ENCODE peak calls at places on chromosomes 5 and 9, in five cellular contexts. One of them, this sample, is unnamed.

GRCh38 chr9:126694206-126695081 is 80.7 kb downstream of the LMX1B start:
- DNase-seq in stimulated activated CD8-positive, alpha-beta memory T cell treated with anti-CD3 and anti-CD28 coated beads, Interleukin-4, amount 100 ng/mL, for 48 hours: no peak
- DNase-seq in HS-5: no peak
- DNase-seq in NAMALWA: no peak
- DNase-seq in LoVo: no peak
- DNase-seq in this sample: no peak

GRCh38 chr5:110644357-110644756 is 82.1 kb downstream of the TMEM232 start:
- DNase-seq in stimulated activated CD8-positive, alpha-beta memory T cell treated with anti-CD3 and anti-CD28 coated beads, Interleukin-4, amount 100 ng/mL, for 48 hours: no peak
- DNase-seq in HS-5: no peak
- DNase-seq in NAMALWA: no peak
- DNase-seq in LoVo: no peak
- DNase-seq in this sample: no peak

GRCh38 chr9:127574089-127574921 is 37.8 kb upstream of the STXBP1 start:
- DNase-seq in stimulated activated CD8-positive, alpha-beta memory T cell treated with anti-CD3 and anti-CD28 coated beads, Interleukin-4, amount 100 ng/mL, for 48 hours: peak
- DNase-seq in HS-5: no peak
- DNase-seq in NAMALWA: no peak
- DNase-seq in LoVo: peak
- DNase-seq in this sample: no peak

GRCh38 chr5:86806206-86806605 is 188.5 kb downstream of the COX7C start:
- DNase-seq in stimulated activated CD8-positive, alpha-beta memory T cell treated with anti-CD3 and anti-CD28 coated beads, Interleukin-4, amount 100 ng/mL, for 48 hours: no peak
- DNase-seq in HS-5: no peak
- DNase-seq in NAMALWA: no peak
- DNase-seq in LoVo: peak
- DNase-seq in this sample: no peak

GRCh38 chr9:15182003-15182695 is 124.9 kb downstream of the TTC39B start:
- DNase-seq in stimulated activated CD8-positive, alpha-beta memory T cell treated with anti-CD3 and anti-CD28 coated beads, Interleukin-4, amount 100 ng/mL, for 48 hours: no peak
- DNase-seq in HS-5: no peak
- DNase-seq in NAMALWA: no peak
- DNase-seq in LoVo: no peak
- DNase-seq in this sample: no peak

GRCh38 chr5:61167382-61167781 is 5.1 kb upstream of the SMIM15 start:
- DNase-seq in stimulated activated CD8-positive, alpha-beta memory T cell treated with anti-CD3 and anti-CD28 coated beads, Interleukin-4, amount 100 ng/mL, for 48 hours: no peak
- DNase-seq in HS-5: no peak
- DNase-seq in NAMALWA: no peak
- DNase-seq in LoVo: no peak
- DNase-seq in this sample: no peak

GRCh38 chr9:97555164-97555563 is 53.7 kb downstream of the TMOD1 start:
- DNase-seq in stimulated activated CD8-positive, alpha-beta memory T cell treated with anti-CD3 and anti-CD28 coated beads, Interleukin-4, amount 100 ng/mL, for 48 hours: no peak
- DNase-seq in HS-5: no peak
- DNase-seq in NAMALWA: no peak
- DNase-seq in LoVo: no peak
- DNase-seq in this sample: no peak

GRCh38 chr5:172010278-172010677 is 3.8 kb upstream of the FBXW11 start:
- DNase-seq in stimulated activated CD8-positive, alpha-beta memory T cell treated with anti-CD3 and anti-CD28 coated beads, Interleukin-4, amount 100 ng/mL, for 48 hours: no peak
- DNase-seq in HS-5: no peak
- DNase-seq in NAMALWA: peak
- DNase-seq in LoVo: no peak
- DNase-seq in this sample: no peak

GRCh38 chr5:10695055-10695649 is 65.9 kb downstream of the DAP start:
- DNase-seq in stimulated activated CD8-positive, alpha-beta memory T cell treated with anti-CD3 and anti-CD28 coated beads, Interleukin-4, amount 100 ng/mL, for 48 hours: peak
- DNase-seq in HS-5: peak
- DNase-seq in NAMALWA: peak
- DNase-seq in LoVo: peak
- DNase-seq in this sample: peak

GRCh38 chr9:132404228-132404881 is 2.3 kb downstream of the TTF1 start:
- DNase-seq in stimulated activated CD8-positive, alpha-beta memory T cell treated with anti-CD3 and anti-CD28 coated beads, Interleukin-4, amount 100 ng/mL, for 48 hours: peak
- DNase-seq in HS-5: no peak
- DNase-seq in NAMALWA: peak
- DNase-seq in LoVo: no peak
- DNase-seq in this sample: no peak

GRCh38 chr5:168916852-168917251 is 337.7 kb upstream of the PANK3 start:
- DNase-seq in stimulated activated CD8-positive, alpha-beta memory T cell treated with anti-CD3 and anti-CD28 coated beads, Interleukin-4, amount 100 ng/mL, for 48 hours: no peak
- DNase-seq in HS-5: peak
- DNase-seq in NAMALWA: no peak
- DNase-seq in LoVo: no peak
- DNase-seq in this sample: no peak